ENCODE peak calls at places on chromosomes 2 and 18, in six cellular contexts. One of them, this sample, is unnamed.
A peak's percentile ranks its signal among the peaks of the same experiment; 100 is the strongest.

GRCh38 chr2:85724731-85725181 is 29.0 kb upstream of the ATOH8 start:
- DNase-seq in coronary artery: peak; percentile 69
- DNase-seq in endothelial cell: no peak
- DNase-seq in A549: no peak
- DNase-seq in GM12865: no peak
- DNase-seq in GM20000: no peak
- DNase-seq in this sample: no peak

GRCh38 chr18:48629730-48630324 is 91.0 kb downstream of the CTIF start:
- DNase-seq in coronary artery: no peak
- DNase-seq in endothelial cell: no peak
- DNase-seq in A549: peak; percentile 89
- DNase-seq in GM12865: no peak
- DNase-seq in GM20000: no peak
- DNase-seq in this sample: no peak

GRCh38 chr2:112811841-112812306 is 24.7 kb downstream of the IL1B start:
- DNase-seq in coronary artery: no peak
- DNase-seq in endothelial cell: peak; percentile 38
- DNase-seq in A549: peak; percentile 64
- DNase-seq in GM12865: peak; percentile 76
- DNase-seq in GM20000: peak; percentile 14
- DNase-seq in this sample: peak; percentile 73

GRCh38 chr18:12312936-12313335 is 4.9 kb downstream of the TUBB6 start:
- DNase-seq in coronary artery: no peak
- DNase-seq in endothelial cell: no peak
- DNase-seq in A549: no peak
- DNase-seq in GM12865: no peak
- DNase-seq in GM20000: no peak
- DNase-seq in this sample: no peak

GRCh38 chr2:108417254-108417653 is 31.8 kb upstream of the GCC2 start:
- DNase-seq in coronary artery: no peak
- DNase-seq in endothelial cell: no peak
- DNase-seq in A549: peak; percentile 54
- DNase-seq in GM12865: peak; percentile 12
- DNase-seq in GM20000: no peak
- DNase-seq in this sample: peak; percentile 35

GRCh38 chr2:134420256-134420655 is 166.4 kb downstream of the MGAT5 start:
- DNase-seq in coronary artery: no peak
- DNase-seq in endothelial cell: no peak
- DNase-seq in A549: no peak
- DNase-seq in GM12865: no peak
- DNase-seq in GM20000: no peak
- DNase-seq in this sample: no peak

GRCh38 chr2:53286336-53286735 is 481.3 kb upstream of the CHAC2 start:
- DNase-seq in coronary artery: no peak
- DNase-seq in endothelial cell: no peak
- DNase-seq in A549: no peak
- DNase-seq in GM12865: no peak
- DNase-seq in GM20000: no peak
- DNase-seq in this sample: no peak

GRCh38 chr18:68666316-68666715 is 48.6 kb downstream of the TMX3 start:
- DNase-seq in coronary artery: no peak
- DNase-seq in endothelial cell: no peak
- DNase-seq in A549: no peak
- DNase-seq in GM12865: no peak
- DNase-seq in GM20000: no peak
- DNase-seq in this sample: no peak

GRCh38 chr2:11658623-11659475 is 11.1 kb downstream of the NTSR2 start:
- DNase-seq in coronary artery: no peak
- DNase-seq in endothelial cell: no peak
- DNase-seq in A549: peak; percentile 24
- DNase-seq in GM12865: no peak
- DNase-seq in GM20000: no peak
- DNase-seq in this sample: no peak

GRCh38 chr18:2207294-2207693 is 364.0 kb downstream of the METTL4 start:
- DNase-seq in coronary artery: no peak
- DNase-seq in endothelial cell: no peak
- DNase-seq in A549: no peak
- DNase-seq in GM12865: no peak
- DNase-seq in GM20000: no peak
- DNase-seq in this sample: no peak

GRCh38 chr2:224594840-224595239 is 9.7 kb upstream of the CUL3 start:
- DNase-seq in coronary artery: no peak
- DNase-seq in endothelial cell: no peak
- DNase-seq in A549: no peak
- DNase-seq in GM12865: no peak
- DNase-seq in GM20000: no peak
- DNase-seq in this sample: no peak

GRCh38 chr2:38600242-38600891 is 2.4 kb downstream of the HNRNPLL start:
- DNase-seq in coronary artery: no peak
- DNase-seq in endothelial cell: no peak
- DNase-seq in A549: no peak
- DNase-seq in GM12865: no peak
- DNase-seq in GM20000: no peak
- DNase-seq in this sample: no peak

GRCh38 chr2:41937921-41938708 is 109.7 kb upstream of the PKDCC start:
- DNase-seq in coronary artery: no peak
- DNase-seq in endothelial cell: no peak
- DNase-seq in A549: peak; percentile 33
- DNase-seq in GM12865: no peak
- DNase-seq in GM20000: no peak
- DNase-seq in this sample: no peak

GRCh38 chr2:62467475-62468321 is 38.3 kb downstream of the TMEM17 start:
- DNase-seq in coronary artery: no peak
- DNase-seq in endothelial cell: no peak
- DNase-seq in A549: peak; percentile 41
- DNase-seq in GM12865: peak; percentile 14
- DNase-seq in GM20000: no peak
- DNase-seq in this sample: no peak

GRCh38 chr2:201273330-201273983 is 13.1 kb downstream of the CASP8 start:
- DNase-seq in coronary artery: no peak
- DNase-seq in endothelial cell: no peak
- DNase-seq in A549: no peak
- DNase-seq in GM12865: no peak
- DNase-seq in GM20000: no peak
- DNase-seq in this sample: no peak

GRCh38 chr2:201271917-201272316 is 11.6 kb downstream of the CASP8 start:
- DNase-seq in coronary artery: no peak
- DNase-seq in endothelial cell: no peak
- DNase-seq in A549: no peak
- DNase-seq in GM12865: no peak
- DNase-seq in GM20000: no peak
- DNase-seq in this sample: no peak

GRCh38 chr2:201269764-201270163 is 9.4 kb downstream of the CASP8 start:
- DNase-seq in coronary artery: no peak
- DNase-seq in endothelial cell: no peak
- DNase-seq in A549: no peak
- DNase-seq in GM12865: no peak
- DNase-seq in GM20000: no peak
- DNase-seq in this sample: no peak

GRCh38 chr2:201267278-201268030 is 7.1 kb downstream of the CASP8 start:
- DNase-seq in coronary artery: no peak
- DNase-seq in endothelial cell: no peak
- DNase-seq in A549: no peak
- DNase-seq in GM12865: no peak
- DNase-seq in GM20000: no peak
- DNase-seq in this sample: no peak

DNA sequence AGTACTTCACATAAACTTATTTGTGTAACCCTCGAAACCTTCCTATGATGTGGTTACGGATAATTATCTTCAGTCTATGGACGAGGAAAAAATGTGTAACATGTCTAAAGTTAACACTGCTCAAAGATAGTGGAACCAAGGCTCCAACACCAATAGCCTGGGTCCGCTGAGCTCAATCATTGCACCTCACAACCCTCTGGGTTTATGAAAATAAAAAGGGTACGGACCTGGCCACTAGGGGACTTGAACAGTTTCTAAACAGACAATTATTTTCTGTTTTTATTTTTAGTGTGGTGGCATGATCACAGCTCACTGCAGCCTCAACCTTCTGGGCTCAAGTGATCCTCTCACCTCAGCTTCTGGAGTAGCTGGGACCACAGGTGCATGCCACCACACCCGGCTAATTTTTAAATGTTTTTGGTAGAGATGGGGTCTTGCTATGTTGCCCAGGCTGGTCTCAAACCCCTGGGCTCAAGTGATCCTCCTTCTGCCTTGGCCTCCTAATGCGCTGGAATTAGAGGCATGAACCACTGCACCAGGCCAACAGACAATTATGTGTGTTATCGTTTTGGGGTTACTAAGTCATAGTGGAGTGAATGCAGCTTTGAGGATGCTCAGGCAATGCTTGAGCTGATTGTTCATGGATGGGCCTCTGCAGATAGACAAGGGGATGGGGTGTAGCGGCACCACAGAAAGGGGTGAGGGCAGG is 10.1 kb downstream of the CASP8 start:
- DNase-seq in coronary artery: no peak
- DNase-seq in endothelial cell: no peak
- DNase-seq in A549: no peak
- DNase-seq in GM12865: no peak
- DNase-seq in GM20000: no peak
- DNase-seq in this sample: no peak
- TF ChIP-seq CTCF in coronary artery: no peak
- TF ChIP-seq CTCF in endothelial cell: peak; percentile 40
- TF ChIP-seq CTCF in A549: no peak
- TF ChIP-seq CTCF in GM12865: no peak
- TF ChIP-seq CTCF in GM20000: no peak
- TF ChIP-seq CTCF in this sample: no peak

GRCh38 chr2:65974067-65974723 is 460.7 kb upstream of the MEIS1 start:
- DNase-seq in coronary artery: no peak
- DNase-seq in endothelial cell: no peak
- DNase-seq in A549: peak; percentile 8
- DNase-seq in GM12865: peak; percentile 9
- DNase-seq in GM20000: no peak
- DNase-seq in this sample: no peak
- TF ChIP-seq CTCF in coronary artery: no peak
- TF ChIP-seq CTCF in endothelial cell: no peak
- TF ChIP-seq CTCF in A549: no peak
- TF ChIP-seq CTCF in GM12865: peak; percentile 23
- TF ChIP-seq CTCF in GM20000: no peak
- TF ChIP-seq CTCF in this sample: no peak

GRCh38 chr2:216863029-216863428 is 3.2 kb upstream of the TNP1 start:
- DNase-seq in coronary artery: no peak
- DNase-seq in endothelial cell: no peak
- DNase-seq in A549: no peak
- DNase-seq in GM12865: no peak
- DNase-seq in GM20000: no peak
- DNase-seq in this sample: no peak

GRCh38 chr2:216859944-216860343 is at the start of gene TNP1:
- DNase-seq in coronary artery: no peak
- DNase-seq in endothelial cell: no peak
- DNase-seq in A549: no peak
- DNase-seq in GM12865: no peak
- DNase-seq in GM20000: no peak
- DNase-seq in this sample: no peak

GRCh38 chr2:216860738-216861137 is 874 bp upstream of the TNP1 start:
- DNase-seq in coronary artery: no peak
- DNase-seq in endothelial cell: no peak
- DNase-seq in A549: no peak
- DNase-seq in GM12865: no peak
- DNase-seq in GM20000: no peak
- DNase-seq in this sample: no peak

GRCh38 chr2:216863946-216864345 is 4.1 kb upstream of the TNP1 start:
- DNase-seq in coronary artery: no peak
- DNase-seq in endothelial cell: no peak
- DNase-seq in A549: no peak
- DNase-seq in GM12865: no peak
- DNase-seq in GM20000: no peak
- DNase-seq in this sample: no peak

DNA sequence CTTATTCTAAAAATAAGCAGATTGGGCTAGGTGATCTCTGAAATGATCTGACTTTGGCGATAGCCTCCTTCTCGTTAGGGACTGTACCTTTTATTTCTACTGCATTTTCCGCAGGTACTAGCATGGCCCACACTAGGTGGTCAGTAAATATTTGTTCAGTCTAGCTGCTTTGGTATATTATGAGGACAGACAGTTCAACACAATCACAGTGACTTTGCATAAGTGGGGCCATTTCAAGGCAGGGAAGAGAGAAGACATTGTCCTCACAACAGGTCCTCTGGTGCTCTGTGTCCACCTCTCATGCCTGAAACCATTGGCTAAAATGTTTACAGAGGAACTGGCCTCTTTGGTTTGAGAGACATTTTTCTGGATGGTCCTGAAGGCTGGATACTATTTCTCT is 2.8 kb upstream of the TNP1 start:
- DNase-seq in coronary artery: no peak
- DNase-seq in endothelial cell: no peak
- DNase-seq in A549: peak; percentile 6
- DNase-seq in GM12865: no peak
- DNase-seq in GM20000: no peak
- DNase-seq in this sample: no peak
- TF ChIP-seq CTCF in coronary artery: no peak
- TF ChIP-seq CTCF in endothelial cell: no peak
- TF ChIP-seq CTCF in A549: no peak
- TF ChIP-seq CTCF in GM12865: no peak
- TF ChIP-seq CTCF in GM20000: no peak
- TF ChIP-seq CTCF in this sample: no peak

GRCh38 chr2:96535331-96535730 is 1.2 kb upstream of the ARID5A start:
- DNase-seq in coronary artery: no peak
- DNase-seq in endothelial cell: no peak
- DNase-seq in A549: no peak
- DNase-seq in GM12865: no peak
- DNase-seq in GM20000: no peak
- DNase-seq in this sample: no peak

GRCh38 chr2:96534701-96535181 is 1.8 kb upstream of the ARID5A start:
- DNase-seq in coronary artery: no peak
- DNase-seq in endothelial cell: no peak
- DNase-seq in A549: no peak
- DNase-seq in GM12865: no peak
- DNase-seq in GM20000: no peak
- DNase-seq in this sample: no peak

GRCh38 chr2:96537734-96538486 is 1.4 kb downstream of the ARID5A start:
- DNase-seq in coronary artery: no peak
- DNase-seq in endothelial cell: no peak
- DNase-seq in A549: no peak
- DNase-seq in GM12865: peak; percentile 39
- DNase-seq in GM20000: no peak
- DNase-seq in this sample: no peak

GRCh38 chr2:96537066-96537733 is 648 bp downstream of the ARID5A start:
- DNase-seq in coronary artery: no peak
- DNase-seq in endothelial cell: peak; percentile 71
- DNase-seq in A549: no peak
- DNase-seq in GM12865: peak; percentile 97
- DNase-seq in GM20000: peak; percentile 88
- DNase-seq in this sample: peak; percentile 45

DNA sequence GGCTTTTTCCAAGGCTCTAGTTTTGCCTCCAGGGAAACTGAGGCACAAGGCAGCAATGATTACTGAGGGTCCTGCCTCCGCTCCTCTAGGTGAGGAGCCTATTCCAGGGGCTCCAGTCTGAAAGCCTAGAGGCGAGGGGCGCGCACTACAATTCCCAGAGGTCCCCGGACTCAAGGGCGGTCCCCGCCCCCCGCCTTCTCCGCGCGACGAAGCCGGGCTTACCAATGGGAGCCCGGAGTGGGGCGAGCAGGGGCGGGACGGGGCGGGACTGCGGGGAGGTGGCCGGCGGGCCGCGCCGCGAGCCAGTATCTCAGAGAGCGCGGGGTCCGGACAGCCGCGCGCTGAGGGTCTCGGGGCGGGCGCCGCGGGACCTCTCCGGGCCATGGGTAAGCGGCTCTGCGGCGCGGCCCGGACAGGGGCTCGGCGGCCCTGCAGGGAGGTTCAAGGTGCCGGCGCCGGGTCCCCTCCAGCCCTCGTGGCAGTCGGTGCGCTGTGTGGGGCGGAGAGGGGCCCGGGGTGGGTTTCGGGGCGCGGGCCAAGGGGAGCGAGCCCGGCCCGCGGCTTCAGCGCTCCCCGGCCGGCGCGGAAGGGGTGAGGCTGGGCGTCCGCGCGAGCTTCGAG is at the start of gene ARID5A:
- DNase-seq in coronary artery: peak; percentile 93
- DNase-seq in endothelial cell: peak; percentile 94
- DNase-seq in A549: peak; percentile 84
- DNase-seq in GM12865: peak; percentile 96
- DNase-seq in GM20000: peak; percentile 95
- DNase-seq in this sample: peak; percentile 92
- TF ChIP-seq CTCF in coronary artery: peak; percentile 20
- TF ChIP-seq CTCF in endothelial cell: peak; percentile 45
- TF ChIP-seq CTCF in A549: no peak
- TF ChIP-seq CTCF in GM12865: no peak
- TF ChIP-seq CTCF in GM20000: no peak
- TF ChIP-seq CTCF in this sample: peak; percentile 73

This sample was measured in Calu3.